ENCODE peak calls at places on chromosomes 3 and 15, in six cellular contexts. One of them, this sample, is unnamed. For H3K4me1, the result is how much of the 10 kb centered on the place peaks cover.

GRCh38 chr3:162938073-162938472 is 1441.5 kb downstream of the OTOL1 start:
- DNase-seq in A673: no peak
- DNase-seq in CD4-positive, CD25-positive, alpha-beta regulatory T cell: no peak
- DNase-seq in SJSA1: no peak
- DNase-seq in left ventricle myocardium inferior: no peak
- DNase-seq in ascending aorta: no peak
- DNase-seq in this sample: no peak

GRCh38 chr3:106092792-106093191 is 224.0 kb upstream of the CBLB start:
- DNase-seq in SJSA1: no peak
- DNase-seq in CD4-positive, CD25-positive, alpha-beta regulatory T cell: peak
- DNase-seq in A673: no peak
- DNase-seq in left ventricle myocardium inferior: no peak
- DNase-seq in ascending aorta: no peak
- DNase-seq in this sample: no peak

GRCh38 chr15:101397521-101398003 is 91.9 kb downstream of the PCSK6 start:
- DNase-seq in ascending aorta: no peak
- DNase-seq in left ventricle myocardium inferior: no peak
- DNase-seq in A673: no peak
- DNase-seq in SJSA1: peak
- DNase-seq in CD4-positive, CD25-positive, alpha-beta regulatory T cell: no peak
- DNase-seq in this sample: no peak

GRCh38 chr3:122974764-122975162 is 52.8 kb downstream of the SEMA5B start:
- DNase-seq in ascending aorta: peak
- DNase-seq in SJSA1: no peak
- DNase-seq in A673: peak
- DNase-seq in left ventricle myocardium inferior: peak
- DNase-seq in CD4-positive, CD25-positive, alpha-beta regulatory T cell: peak
- DNase-seq in this sample: no peak

GRCh38 chr3:133930341-133930933 is 34.8 kb upstream of the RAB6B start:
- DNase-seq in ascending aorta: no peak
- DNase-seq in SJSA1: no peak
- DNase-seq in CD4-positive, CD25-positive, alpha-beta regulatory T cell: peak
- DNase-seq in left ventricle myocardium inferior: no peak
- DNase-seq in A673: peak
- DNase-seq in this sample: no peak

GRCh38 chr15:101288905-101289513 is 6.0 kb downstream of the SNRPA1 start:
- DNase-seq in CD4-positive, CD25-positive, alpha-beta regulatory T cell: peak
- DNase-seq in ascending aorta: no peak
- DNase-seq in A673: peak
- DNase-seq in left ventricle myocardium inferior: no peak
- DNase-seq in SJSA1: no peak
- DNase-seq in this sample: no peak

GRCh38 chr15:70427531-70428120 is 329.9 kb upstream of the TLE3 start:
- DNase-seq in CD4-positive, CD25-positive, alpha-beta regulatory T cell: no peak
- DNase-seq in ascending aorta: no peak
- DNase-seq in A673: no peak
- DNase-seq in SJSA1: no peak
- DNase-seq in left ventricle myocardium inferior: no peak
- DNase-seq in this sample: no peak

GRCh38 chr15:67049351-67050044 is 15.9 kb upstream of the SMAD3 start:
- DNase-seq in CD4-positive, CD25-positive, alpha-beta regulatory T cell: no peak
- DNase-seq in SJSA1: peak
- DNase-seq in left ventricle myocardium inferior: no peak
- DNase-seq in ascending aorta: no peak
- DNase-seq in A673: no peak
- DNase-seq in this sample: no peak

GRCh38 chr3:133463441-133463860 is 63.6 kb downstream of the BFSP2 start:
- DNase-seq in SJSA1: no peak
- DNase-seq in CD4-positive, CD25-positive, alpha-beta regulatory T cell: no peak
- DNase-seq in left ventricle myocardium inferior: no peak
- DNase-seq in A673: no peak
- DNase-seq in ascending aorta: no peak
- DNase-seq in this sample: no peak

GRCh38 chr3:147924755-147925154 is 515.6 kb downstream of the ZIC1 start:
- DNase-seq in ascending aorta: no peak
- DNase-seq in A673: no peak
- DNase-seq in CD4-positive, CD25-positive, alpha-beta regulatory T cell: no peak
- DNase-seq in SJSA1: no peak
- DNase-seq in left ventricle myocardium inferior: no peak
- DNase-seq in this sample: no peak

GRCh38 chr15:85430406-85431204 is 50.2 kb downstream of the AKAP13 start:
- DNase-seq in ascending aorta: no peak
- DNase-seq in SJSA1: no peak
- DNase-seq in CD4-positive, CD25-positive, alpha-beta regulatory T cell: no peak
- DNase-seq in left ventricle myocardium inferior: no peak
- DNase-seq in A673: no peak
- DNase-seq in this sample: no peak

GRCh38 chr15:77034620-77035467 is 36.1 kb downstream of the TSPAN3 start:
- DNase-seq in ascending aorta: no peak
- DNase-seq in SJSA1: peak
- DNase-seq in CD4-positive, CD25-positive, alpha-beta regulatory T cell: no peak
- DNase-seq in left ventricle myocardium inferior: no peak
- DNase-seq in A673: peak
- DNase-seq in this sample: peak

DNA sequence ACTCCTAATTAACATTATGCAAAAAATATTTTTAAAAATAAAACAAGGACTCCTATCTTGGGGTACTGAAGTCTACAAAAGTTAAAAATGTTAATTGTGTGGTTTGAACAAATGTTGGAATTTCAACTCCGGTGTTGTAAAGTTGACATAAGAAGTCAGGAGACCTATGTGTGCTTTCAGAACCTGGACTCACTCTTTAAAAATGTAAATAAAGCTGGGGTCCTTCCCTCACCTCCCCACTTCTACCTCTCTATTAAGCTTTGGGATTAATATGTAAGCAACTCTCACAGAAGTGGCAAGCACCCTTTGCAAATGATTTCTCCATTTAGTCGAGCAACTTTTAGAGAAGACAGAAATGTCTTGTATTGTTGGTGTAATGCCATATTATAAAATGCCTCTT is 11.9 kb downstream of the MEIS2 start:
- DNase-seq in left ventricle myocardium inferior: no peak
- DNase-seq in CD4-positive, CD25-positive, alpha-beta regulatory T cell: no peak
- DNase-seq in ascending aorta: no peak
- DNase-seq in SJSA1: no peak
- DNase-seq in A673: no peak
- DNase-seq in this sample: no peak
- H3K4me1 ChIP-seq in left ventricle myocardium inferior: half or more
- H3K4me1 ChIP-seq in CD4-positive, CD25-positive, alpha-beta regulatory T cell: under half
- H3K4me1 ChIP-seq in ascending aorta: under half
- H3K4me1 ChIP-seq in SJSA1: under half
- H3K4me1 ChIP-seq in A673: under half
- H3K4me1 ChIP-seq in this sample: under half

GRCh38 chr3:58052373-58053273 is 44.4 kb downstream of the FLNB start:
- DNase-seq in CD4-positive, CD25-positive, alpha-beta regulatory T cell: peak
- DNase-seq in SJSA1: peak
- DNase-seq in ascending aorta: peak
- DNase-seq in left ventricle myocardium inferior: peak
- DNase-seq in A673: peak
- DNase-seq in this sample: no peak

GRCh38 chr3:58058654-58059263 is 50.5 kb downstream of the FLNB start:
- DNase-seq in ascending aorta: no peak
- DNase-seq in SJSA1: no peak
- DNase-seq in CD4-positive, CD25-positive, alpha-beta regulatory T cell: no peak
- DNase-seq in left ventricle myocardium inferior: no peak
- DNase-seq in A673: peak
- DNase-seq in this sample: no peak

GRCh38 chr3:58051196-58051595 is 43.0 kb downstream of the FLNB start:
- DNase-seq in ascending aorta: no peak
- DNase-seq in A673: no peak
- DNase-seq in CD4-positive, CD25-positive, alpha-beta regulatory T cell: no peak
- DNase-seq in left ventricle myocardium inferior: no peak
- DNase-seq in SJSA1: peak
- DNase-seq in this sample: no peak

GRCh38 chr3:58054652-58055051 is 46.4 kb downstream of the FLNB start:
- DNase-seq in ascending aorta: no peak
- DNase-seq in A673: no peak
- DNase-seq in left ventricle myocardium inferior: no peak
- DNase-seq in SJSA1: peak
- DNase-seq in CD4-positive, CD25-positive, alpha-beta regulatory T cell: no peak
- DNase-seq in this sample: no peak

GRCh38 chr3:58055309-58055708 is 47.1 kb downstream of the FLNB start:
- DNase-seq in CD4-positive, CD25-positive, alpha-beta regulatory T cell: no peak
- DNase-seq in A673: no peak
- DNase-seq in ascending aorta: no peak
- DNase-seq in left ventricle myocardium inferior: no peak
- DNase-seq in SJSA1: no peak
- DNase-seq in this sample: no peak
- H3K4me1 ChIP-seq in CD4-positive, CD25-positive, alpha-beta regulatory T cell: under half
- H3K4me1 ChIP-seq in A673: under half
- H3K4me1 ChIP-seq in ascending aorta: under half
- H3K4me1 ChIP-seq in left ventricle myocardium inferior: half or more
- H3K4me1 ChIP-seq in SJSA1: half or more
- H3K4me1 ChIP-seq in this sample: under half

GRCh38 chr15:73604477-73604876 is 28.7 kb downstream of the NPTN start:
- DNase-seq in ascending aorta: no peak
- DNase-seq in SJSA1: no peak
- DNase-seq in left ventricle myocardium inferior: no peak
- DNase-seq in CD4-positive, CD25-positive, alpha-beta regulatory T cell: no peak
- DNase-seq in A673: no peak
- DNase-seq in this sample: no peak
- H3K4me1 ChIP-seq in ascending aorta: under half
- H3K4me1 ChIP-seq in SJSA1: under half
- H3K4me1 ChIP-seq in left ventricle myocardium inferior: half or more
- H3K4me1 ChIP-seq in CD4-positive, CD25-positive, alpha-beta regulatory T cell: under half
- H3K4me1 ChIP-seq in A673: under half
- H3K4me1 ChIP-seq in this sample: under half

GRCh38 chr3:45987368-45988099 is 8.1 kb downstream of the FYCO1 start:
- DNase-seq in SJSA1: no peak
- DNase-seq in A673: no peak
- DNase-seq in left ventricle myocardium inferior: no peak
- DNase-seq in CD4-positive, CD25-positive, alpha-beta regulatory T cell: no peak
- DNase-seq in ascending aorta: no peak
- DNase-seq in this sample: no peak

GRCh38 chr3:45988804-45989203 is 6.8 kb downstream of the FYCO1 start:
- DNase-seq in A673: no peak
- DNase-seq in SJSA1: no peak
- DNase-seq in left ventricle myocardium inferior: no peak
- DNase-seq in ascending aorta: no peak
- DNase-seq in CD4-positive, CD25-positive, alpha-beta regulatory T cell: no peak
- DNase-seq in this sample: no peak

GRCh38 chr3:45985532-45986302 is 9.9 kb downstream of the FYCO1 start:
- DNase-seq in left ventricle myocardium inferior: no peak
- DNase-seq in A673: no peak
- DNase-seq in CD4-positive, CD25-positive, alpha-beta regulatory T cell: no peak
- DNase-seq in SJSA1: no peak
- DNase-seq in ascending aorta: no peak
- DNase-seq in this sample: no peak

GRCh38 chr3:45986303-45986982 is 9.2 kb downstream of the FYCO1 start:
- DNase-seq in CD4-positive, CD25-positive, alpha-beta regulatory T cell: no peak
- DNase-seq in left ventricle myocardium inferior: peak
- DNase-seq in ascending aorta: no peak
- DNase-seq in SJSA1: peak
- DNase-seq in A673: no peak
- DNase-seq in this sample: peak

GRCh38 chr3:45988100-45988761 is 7.4 kb downstream of the FYCO1 start:
- DNase-seq in ascending aorta: no peak
- DNase-seq in CD4-positive, CD25-positive, alpha-beta regulatory T cell: no peak
- DNase-seq in SJSA1: no peak
- DNase-seq in A673: no peak
- DNase-seq in left ventricle myocardium inferior: no peak
- DNase-seq in this sample: no peak
- H3K4me1 ChIP-seq in ascending aorta: half or more
- H3K4me1 ChIP-seq in CD4-positive, CD25-positive, alpha-beta regulatory T cell: half or more
- H3K4me1 ChIP-seq in SJSA1: half or more
- H3K4me1 ChIP-seq in A673: under half
- H3K4me1 ChIP-seq in left ventricle myocardium inferior: half or more
- H3K4me1 ChIP-seq in this sample: half or more

This sample was measured in pancreas.